ENCODE peak calls at places on chromosomes 3 and 15, in seven cellular contexts. One of them, this sample, is unnamed. For H3K4me1, the result is how much of the 10 kb centered on the place peaks cover.

GRCh38 chr15:98800437-98801233 is 152.3 kb downstream of the IGF1R start:
- DNase-seq in A549: peak
- DNase-seq in left lung: no peak
- DNase-seq in lower lobe of right lung: no peak
- DNase-seq in SJSA1: peak
- DNase-seq in RWPE2: peak
- DNase-seq in heart right ventricle: peak
- DNase-seq in this sample: no peak

GRCh38 chr15:23686466-23687142 is 501 bp downstream of the NDN start:
- DNase-seq in lower lobe of right lung: no peak
- DNase-seq in heart right ventricle: no peak
- DNase-seq in SJSA1: peak
- DNase-seq in A549: no peak
- DNase-seq in left lung: peak
- DNase-seq in RWPE2: no peak
- DNase-seq in this sample: no peak

GRCh38 chr3:157082305-157082981 is 77.5 kb downstream of the CCNL1 start:
- DNase-seq in A549: no peak
- DNase-seq in lower lobe of right lung: no peak
- DNase-seq in RWPE2: no peak
- DNase-seq in SJSA1: peak
- DNase-seq in left lung: no peak
- DNase-seq in heart right ventricle: no peak
- DNase-seq in this sample: no peak

GRCh38 chr15:88022711-88023110 is 233.8 kb downstream of the NTRK3 start:
- DNase-seq in heart right ventricle: no peak
- DNase-seq in left lung: no peak
- DNase-seq in RWPE2: no peak
- DNase-seq in lower lobe of right lung: no peak
- DNase-seq in SJSA1: no peak
- DNase-seq in A549: no peak
- DNase-seq in this sample: no peak

GRCh38 chr3:170738756-170739155 is 131.2 kb downstream of the RPL22L1 start:
- DNase-seq in A549: no peak
- DNase-seq in left lung: no peak
- DNase-seq in SJSA1: no peak
- DNase-seq in heart right ventricle: no peak
- DNase-seq in lower lobe of right lung: no peak
- DNase-seq in RWPE2: no peak
- DNase-seq in this sample: no peak

GRCh38 chr3:159865042-159865579 is 123.5 kb upstream of the IL12A start:
- DNase-seq in left lung: no peak
- DNase-seq in RWPE2: no peak
- DNase-seq in SJSA1: peak
- DNase-seq in A549: no peak
- DNase-seq in lower lobe of right lung: no peak
- DNase-seq in heart right ventricle: no peak
- DNase-seq in this sample: no peak

GRCh38 chr15:88637436-88637835 is 1.4 kb upstream of the ISG20 start:
- DNase-seq in heart right ventricle: no peak
- DNase-seq in RWPE2: no peak
- DNase-seq in left lung: no peak
- DNase-seq in lower lobe of right lung: no peak
- DNase-seq in A549: no peak
- DNase-seq in SJSA1: no peak
- DNase-seq in this sample: no peak

GRCh38 chr3:105359098-105359762 is 7.5 kb upstream of the ALCAM start:
- DNase-seq in RWPE2: no peak
- DNase-seq in heart right ventricle: no peak
- DNase-seq in lower lobe of right lung: no peak
- DNase-seq in left lung: no peak
- DNase-seq in SJSA1: peak
- DNase-seq in A549: no peak
- DNase-seq in this sample: no peak

GRCh38 chr3:8301977-8302589 is 199.5 kb upstream of the LMCD1 start:
- DNase-seq in SJSA1: peak
- DNase-seq in RWPE2: no peak
- DNase-seq in heart right ventricle: peak
- DNase-seq in A549: peak
- DNase-seq in lower lobe of right lung: no peak
- DNase-seq in left lung: no peak
- DNase-seq in this sample: no peak

GRCh38 chr3:13599887-13600450 is 51.0 kb downstream of the FBLN2 start:
- DNase-seq in lower lobe of right lung: no peak
- DNase-seq in heart right ventricle: no peak
- DNase-seq in A549: no peak
- DNase-seq in RWPE2: no peak
- DNase-seq in SJSA1: no peak
- DNase-seq in left lung: no peak
- DNase-seq in this sample: no peak

GRCh38 chr3:172224560-172225214 is 185.3 kb downstream of the FNDC3B start:
- DNase-seq in left lung: no peak
- DNase-seq in SJSA1: peak
- DNase-seq in heart right ventricle: no peak
- DNase-seq in lower lobe of right lung: no peak
- DNase-seq in A549: no peak
- DNase-seq in RWPE2: no peak
- DNase-seq in this sample: no peak

GRCh38 chr3:193872265-193872753 is 263.6 kb upstream of the HES1 start:
- DNase-seq in heart right ventricle: no peak
- DNase-seq in left lung: no peak
- DNase-seq in A549: peak
- DNase-seq in RWPE2: peak
- DNase-seq in SJSA1: peak
- DNase-seq in lower lobe of right lung: no peak
- DNase-seq in this sample: no peak

GRCh38 chr3:58581328-58582091 is 4.3 kb upstream of the FAM107A start:
- DNase-seq in heart right ventricle: no peak
- DNase-seq in lower lobe of right lung: no peak
- DNase-seq in A549: no peak
- DNase-seq in RWPE2: no peak
- DNase-seq in left lung: no peak
- DNase-seq in SJSA1: no peak
- DNase-seq in this sample: no peak

GRCh38 chr3:3923619-3924018 is 124.4 kb downstream of the LRRN1 start:
- DNase-seq in lower lobe of right lung: no peak
- DNase-seq in RWPE2: no peak
- DNase-seq in heart right ventricle: no peak
- DNase-seq in left lung: no peak
- DNase-seq in SJSA1: no peak
- DNase-seq in A549: no peak
- DNase-seq in this sample: no peak

GRCh38 chr15:66923438-66923881 is 141.9 kb upstream of the SMAD3 start:
- DNase-seq in lower lobe of right lung: no peak
- DNase-seq in RWPE2: no peak
- DNase-seq in left lung: no peak
- DNase-seq in A549: peak
- DNase-seq in SJSA1: peak
- DNase-seq in heart right ventricle: no peak
- DNase-seq in this sample: no peak

GRCh38 chr3:122258757-122259371 is 66.2 kb upstream of the CSTA start:
- DNase-seq in left lung: peak
- DNase-seq in A549: peak
- DNase-seq in heart right ventricle: peak
- DNase-seq in SJSA1: peak
- DNase-seq in RWPE2: no peak
- DNase-seq in lower lobe of right lung: peak
- DNase-seq in this sample: peak

GRCh38 chr15:57165992-57166391 is 210.3 kb upstream of the CGNL1 start:
- DNase-seq in A549: no peak
- DNase-seq in RWPE2: no peak
- DNase-seq in left lung: no peak
- DNase-seq in lower lobe of right lung: no peak
- DNase-seq in heart right ventricle: no peak
- DNase-seq in SJSA1: no peak
- DNase-seq in this sample: no peak

GRCh38 chr3:98985406-98985805 is 83.9 kb upstream of the DCBLD2 start:
- DNase-seq in left lung: no peak
- DNase-seq in heart right ventricle: no peak
- DNase-seq in A549: no peak
- DNase-seq in lower lobe of right lung: no peak
- DNase-seq in SJSA1: no peak
- DNase-seq in RWPE2: no peak
- DNase-seq in this sample: no peak

GRCh38 chr3:66152336-66152735 is 68.5 kb upstream of the SLC25A26 start:
- DNase-seq in A549: no peak
- DNase-seq in lower lobe of right lung: no peak
- DNase-seq in RWPE2: no peak
- DNase-seq in SJSA1: no peak
- DNase-seq in heart right ventricle: no peak
- DNase-seq in left lung: no peak
- DNase-seq in this sample: no peak

GRCh38 chr3:171677706-171678105 is 132.6 kb downstream of the PLD1 start:
- DNase-seq in A549: no peak
- DNase-seq in left lung: no peak
- DNase-seq in SJSA1: no peak
- DNase-seq in heart right ventricle: no peak
- DNase-seq in RWPE2: no peak
- DNase-seq in lower lobe of right lung: no peak
- DNase-seq in this sample: no peak

GRCh38 chr15:62569460-62570404 is 404.6 kb upstream of the C2CD4B start:
- DNase-seq in heart right ventricle: peak
- DNase-seq in RWPE2: no peak
- DNase-seq in SJSA1: peak
- DNase-seq in A549: peak
- DNase-seq in left lung: no peak
- DNase-seq in lower lobe of right lung: peak
- DNase-seq in this sample: peak

DNA sequence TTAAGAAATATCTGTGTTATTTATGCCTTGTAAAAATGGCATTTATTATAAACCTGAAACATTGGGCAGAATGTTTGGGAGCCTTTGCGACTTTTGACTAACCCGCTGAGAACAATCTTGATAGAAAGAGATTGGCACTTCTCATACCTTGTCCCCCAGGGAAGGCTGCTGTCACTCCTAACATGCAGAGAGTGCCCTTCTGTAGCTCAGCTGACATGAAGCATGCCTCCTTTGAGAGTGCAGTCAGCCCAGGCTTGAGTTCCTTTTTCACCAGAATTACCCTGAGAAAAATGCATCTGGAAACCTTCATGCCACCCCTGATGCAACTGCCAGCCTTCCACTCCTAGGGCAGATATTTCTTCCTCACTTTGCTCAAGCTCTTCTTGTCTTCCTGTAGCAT is 569.2 kb upstream of the ARPP21 start:
- DNase-seq in lower lobe of right lung: no peak
- DNase-seq in RWPE2: no peak
- DNase-seq in SJSA1: no peak
- DNase-seq in A549: no peak
- DNase-seq in left lung: no peak
- DNase-seq in heart right ventricle: no peak
- DNase-seq in this sample: no peak
- H3K4me1 ChIP-seq in lower lobe of right lung: under half
- H3K4me1 ChIP-seq in RWPE2: under half
- H3K4me1 ChIP-seq in SJSA1: under half
- H3K4me1 ChIP-seq in A549: under half
- H3K4me1 ChIP-seq in left lung: under half
- H3K4me1 ChIP-seq in heart right ventricle: under half
- H3K4me1 ChIP-seq in this sample: under half

GRCh38 chr3:46094506-46094905 is 67.2 kb upstream of the XCR1 start:
- DNase-seq in SJSA1: no peak
- DNase-seq in heart right ventricle: no peak
- DNase-seq in A549: no peak
- DNase-seq in RWPE2: no peak
- DNase-seq in lower lobe of right lung: no peak
- DNase-seq in left lung: no peak
- DNase-seq in this sample: no peak
- H3K4me1 ChIP-seq in SJSA1: under half
- H3K4me1 ChIP-seq in heart right ventricle: under half
- H3K4me1 ChIP-seq in A549: under half
- H3K4me1 ChIP-seq in RWPE2: under half
- H3K4me1 ChIP-seq in lower lobe of right lung: under half
- H3K4me1 ChIP-seq in left lung: half or more
- H3K4me1 ChIP-seq in this sample: under half

GRCh38 chr3:102087236-102087635 is 237.9 kb downstream of the NFKBIZ start:
- DNase-seq in left lung: no peak
- DNase-seq in lower lobe of right lung: no peak
- DNase-seq in A549: no peak
- DNase-seq in SJSA1: no peak
- DNase-seq in heart right ventricle: no peak
- DNase-seq in RWPE2: no peak
- DNase-seq in this sample: no peak
- H3K4me1 ChIP-seq in left lung: under half
- H3K4me1 ChIP-seq in lower lobe of right lung: under half
- H3K4me1 ChIP-seq in A549: under half
- H3K4me1 ChIP-seq in SJSA1: under half
- H3K4me1 ChIP-seq in heart right ventricle: under half
- H3K4me1 ChIP-seq in RWPE2: under half
- H3K4me1 ChIP-seq in this sample: under half

GRCh38 chr3:9809615-9810356 is at the start of gene TTLL3:
- DNase-seq in A549: peak
- DNase-seq in heart right ventricle: peak
- DNase-seq in SJSA1: peak
- DNase-seq in left lung: peak
- DNase-seq in RWPE2: peak
- DNase-seq in lower lobe of right lung: peak
- DNase-seq in this sample: peak

GRCh38 chr3:9810357-9810726 is 280 bp downstream of the TTLL3 start:
- DNase-seq in left lung: no peak
- DNase-seq in SJSA1: no peak
- DNase-seq in lower lobe of right lung: no peak
- DNase-seq in heart right ventricle: peak
- DNase-seq in A549: no peak
- DNase-seq in RWPE2: no peak
- DNase-seq in this sample: no peak

GRCh38 chr3:9815986-9816385 is 5.9 kb downstream of the TTLL3 start:
- DNase-seq in A549: no peak
- DNase-seq in RWPE2: no peak
- DNase-seq in SJSA1: no peak
- DNase-seq in heart right ventricle: no peak
- DNase-seq in lower lobe of right lung: peak
- DNase-seq in left lung: peak
- DNase-seq in this sample: no peak

GRCh38 chr3:9810846-9811245 is 784 bp downstream of the TTLL3 start:
- DNase-seq in left lung: no peak
- DNase-seq in lower lobe of right lung: no peak
- DNase-seq in heart right ventricle: no peak
- DNase-seq in RWPE2: no peak
- DNase-seq in SJSA1: no peak
- DNase-seq in A549: no peak
- DNase-seq in this sample: no peak

GRCh38 chr3:9812870-9813483 is 2.9 kb downstream of the TTLL3 start:
- DNase-seq in heart right ventricle: no peak
- DNase-seq in lower lobe of right lung: no peak
- DNase-seq in A549: no peak
- DNase-seq in RWPE2: no peak
- DNase-seq in SJSA1: no peak
- DNase-seq in left lung: no peak
- DNase-seq in this sample: no peak
- H3K4me1 ChIP-seq in heart right ventricle: under half
- H3K4me1 ChIP-seq in lower lobe of right lung: under half
- H3K4me1 ChIP-seq in A549: under half
- H3K4me1 ChIP-seq in RWPE2: under half
- H3K4me1 ChIP-seq in SJSA1: under half
- H3K4me1 ChIP-seq in left lung: under half
- H3K4me1 ChIP-seq in this sample: under half

DNA sequence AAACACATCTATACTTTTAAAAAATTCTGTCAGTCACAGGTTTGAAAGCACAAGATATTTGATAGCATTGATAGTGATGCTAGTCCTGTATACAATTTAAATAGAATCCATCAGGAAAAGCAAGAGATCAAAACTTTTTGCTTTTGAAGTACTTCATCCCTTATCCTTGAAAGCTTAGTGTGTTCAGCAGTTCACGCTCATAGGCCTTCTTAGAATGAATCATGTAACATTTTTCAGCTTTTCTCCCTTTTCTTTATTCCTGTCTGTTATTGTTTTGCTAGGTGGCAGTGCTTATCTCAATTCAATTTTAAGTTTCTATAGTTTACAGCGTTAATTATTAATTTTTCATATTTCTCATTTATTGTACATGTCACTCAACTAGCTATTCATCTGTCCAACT is 69.1 kb downstream of the FGF7 start:
- DNase-seq in heart right ventricle: no peak
- DNase-seq in lower lobe of right lung: no peak
- DNase-seq in A549: no peak
- DNase-seq in RWPE2: no peak
- DNase-seq in SJSA1: no peak
- DNase-seq in left lung: no peak
- DNase-seq in this sample: no peak
- H3K4me1 ChIP-seq in heart right ventricle: under half
- H3K4me1 ChIP-seq in lower lobe of right lung: under half
- H3K4me1 ChIP-seq in A549: under half
- H3K4me1 ChIP-seq in RWPE2: under half
- H3K4me1 ChIP-seq in SJSA1: under half
- H3K4me1 ChIP-seq in left lung: under half
- H3K4me1 ChIP-seq in this sample: under half